ENCODE peak calls at places on chromosomes 12 and 14, in ten cellular contexts. C, T, O, W, J, X, Q, M, V and I are unnamed samples.

GRCh38 chr12:86710110-86710509 is 453.9 kb upstream of the MGAT4C start:
- DNase-seq in C (no peak), T (no peak), O (no peak), W (no peak), J (no peak), X (no peak), Q (no peak), M (no peak), V (no peak), I (no peak)

GRCh38 chr14:95156153-95156764 is 1.1 kb downstream of the DICER1 start:
- DNase-seq in C (peak; percentile 21), T (no peak), O (no peak), W (no peak), J (no peak), X (no peak), Q (no peak), M (peak; percentile 38), V (no peak), I (no peak)

GRCh38 chr12:47110011-47110541 is 30.3 kb upstream of the AMIGO2 start:
- DNase-seq in C (no peak), T (no peak), O (no peak), W (no peak), J (no peak), X (no peak), Q (no peak), M (no peak), V (no peak), I (no peak)

GRCh38 chr12:105445261-105446015 is 114.9 kb downstream of the C12orf75 start:
- DNase-seq in C (peak; percentile 23), T (no peak), O (no peak), W (no peak), J (no peak), X (no peak), Q (no peak), M (peak; percentile 98), V (no peak), I (no peak)

GRCh38 chr12:2161478-2161877 is 108.7 kb downstream of the CACNA1C start:
- DNase-seq in C (no peak), T (peak; percentile 84), O (no peak), W (peak; percentile 28), J (peak; percentile 65), X (peak; percentile 91), Q (peak; percentile 92), M (no peak), V (no peak), I (peak; percentile 81)

GRCh38 chr12:99131761-99132199 is 486.7 kb downstream of the APAF1 start:
- DNase-seq in C (no peak), T (peak; percentile 68), O (no peak), W (peak; percentile 68), J (peak; percentile 36), X (no peak), Q (no peak), M (no peak), V (no peak), I (peak; percentile 54)

GRCh38 chr14:35400707-35401421 is 3.7 kb downstream of the NFKBIA start:
- DNase-seq in C (no peak), T (no peak), O (no peak), W (no peak), J (no peak), X (no peak), Q (no peak), M (peak; percentile 76), V (no peak), I (no peak)

GRCh38 chr12:101110856-101111255 is 99.2 kb downstream of the SLC5A8 start:
- DNase-seq in C (no peak), T (no peak), O (no peak), W (no peak), J (no peak), X (no peak), Q (no peak), M (no peak), V (no peak), I (no peak)

GRCh38 chr12:21413369-21414277 is 23.8 kb upstream of the PYROXD1 start:
- DNase-seq in C (no peak), T (no peak), O (no peak), W (no peak), J (no peak), X (no peak), Q (no peak), M (no peak), V (no peak), I (no peak)

GRCh38 chr14:70780396-70781075 is 28.8 kb downstream of the MAP3K9 start:
- DNase-seq in C (peak; percentile 3), T (peak; percentile 69), O (no peak), W (peak; percentile 28), J (peak; percentile 25), X (no peak), Q (peak; percentile 41), M (no peak), V (no peak), I (peak; percentile 15)

GRCh38 chr12:104180389-104180788 is 35.2 kb upstream of the TXNRD1 start:
- DNase-seq in C (no peak), T (no peak), O (no peak), W (no peak), J (no peak), X (no peak), Q (no peak), M (no peak), V (no peak), I (no peak)

GRCh38 chr14:100115726-100116125 is 43.7 kb downstream of the DEGS2 start:
- DNase-seq in C (no peak), T (no peak), O (no peak), W (no peak), J (no peak), X (no peak), Q (no peak), M (no peak), V (no peak), I (no peak)

DNA sequence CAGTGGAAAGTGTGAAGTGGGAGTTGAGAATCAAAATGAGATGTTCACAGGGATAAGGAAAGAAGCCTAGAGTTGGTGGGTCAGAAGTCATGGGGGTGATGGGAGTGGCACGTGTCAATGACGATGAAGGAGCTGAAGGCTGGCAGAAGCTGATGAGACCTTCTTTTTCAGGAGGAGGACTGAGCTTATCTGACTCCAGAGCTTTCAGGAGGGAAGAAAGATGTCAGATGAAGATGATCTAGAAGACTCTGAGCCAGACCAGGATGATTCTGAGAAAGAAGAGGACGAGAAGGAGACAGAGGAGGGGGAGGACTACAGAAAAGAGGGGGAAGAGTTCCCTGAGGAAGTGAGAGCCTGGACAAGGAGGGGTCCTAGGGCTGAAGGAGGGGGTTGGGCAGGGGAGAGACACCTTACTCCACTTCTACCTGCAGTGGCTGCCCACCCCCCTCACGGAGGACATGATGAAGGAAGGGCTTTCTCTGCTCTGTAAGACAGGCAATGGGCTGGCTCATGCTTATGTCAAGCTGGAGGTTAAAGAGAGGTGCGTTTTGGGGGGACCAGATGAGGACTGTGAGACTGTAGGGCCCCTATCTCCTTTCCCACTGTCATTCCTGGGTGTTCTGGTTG is 905 bp downstream of the LRRC23 start:
- DNase-seq in C (no peak), T (no peak), O (no peak), W (no peak), J (no peak), X (no peak), Q (no peak), M (no peak), V (no peak), I (no peak)
- H3K4me3 ChIP-seq in C (peak overlapping the region; percentile 70), T (no peak overlapping the region), O (peak overlapping the region; percentile 82), W (peak overlapping the region; percentile 87), J (no peak overlapping the region), X (no peak overlapping the region), Q (peak overlapping the region; percentile 65), M (no peak overlapping the region), V (peak overlapping the region; percentile 89), I (peak overlapping the region; percentile 74)

DNA sequence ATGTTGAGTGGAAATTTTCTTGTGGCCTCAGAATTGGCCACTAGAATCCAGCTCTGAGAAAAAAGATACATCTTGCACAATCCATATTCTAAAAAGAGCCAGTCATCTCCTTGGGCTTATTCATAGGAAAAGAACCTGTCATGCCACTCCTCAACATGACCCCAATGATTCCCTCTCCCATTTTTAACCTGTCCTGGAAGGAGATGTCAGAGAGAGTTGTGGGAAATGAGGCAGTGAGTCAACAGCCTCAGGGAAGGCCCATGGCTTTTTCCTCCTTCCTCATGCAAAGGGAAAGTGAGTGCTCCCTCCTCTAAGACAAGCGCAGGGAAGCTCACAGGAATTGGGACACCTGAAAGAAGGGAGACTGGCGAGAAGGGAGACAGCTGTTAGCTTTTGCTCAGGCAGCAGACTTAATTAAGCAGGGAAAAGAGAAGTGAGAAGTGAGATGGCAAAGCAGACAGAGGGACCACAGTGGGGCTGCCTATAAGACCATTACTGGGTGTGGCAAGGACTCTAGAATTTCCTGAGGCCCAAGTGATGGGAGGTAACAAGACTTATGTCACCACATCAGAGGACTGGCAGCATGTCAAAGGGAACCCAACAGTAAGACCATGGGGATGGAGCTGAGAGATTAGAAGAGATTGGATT is 10.2 kb upstream of the DHRS7 start:
- DNase-seq in C (no peak), T (no peak), O (no peak), W (no peak), J (no peak), X (no peak), Q (no peak), M (no peak), V (no peak), I (no peak)
- H3K27ac ChIP-seq in C (no peak overlapping the region), T (no peak overlapping the region), O (no peak overlapping the region), W (no peak overlapping the region), J (no peak overlapping the region), X (no peak overlapping the region), Q (no peak overlapping the region), M (no peak overlapping the region), V (no peak overlapping the region), I (no peak overlapping the region)

GRCh38 chr12:68745376-68745903 is 536 bp upstream of the SLC35E3 start:
- DNase-seq in C (no peak), T (no peak), O (no peak), W (no peak), J (no peak), X (no peak), Q (no peak), M (no peak), V (no peak), I (no peak)
- H3K4me3 ChIP-seq in C (peak overlapping the region; percentile 52), T (peak overlapping the region; percentile 57), O (peak overlapping the region; percentile 87), W (peak overlapping the region; percentile 84), J (peak overlapping the region; percentile 63), X (peak overlapping the region; percentile 67), Q (peak overlapping the region; percentile 74), M (peak overlapping the region; percentile 87), V (peak overlapping the region; percentile 98), I (peak overlapping the region; percentile 80)

GRCh38 chr12:49089831-49090773 is 4.5 kb downstream of the DHH start:
- DNase-seq in C (peak; percentile 47), T (peak; percentile 72), O (no peak), W (peak; percentile 43), J (peak; percentile 40), X (no peak), Q (peak; percentile 37), M (peak; percentile 50), V (no peak), I (peak; percentile 39)

GRCh38 chr12:49088932-49089330 is 5.7 kb downstream of the DHH start:
- DNase-seq in C (no peak), T (no peak), O (no peak), W (no peak), J (no peak), X (no peak), Q (no peak), M (no peak), V (no peak), I (no peak)

GRCh38 chr12:49088190-49088931 is 6.2 kb downstream of the DHH start:
- DNase-seq in C (peak; percentile 89), T (peak; percentile 82), O (peak; percentile 94), W (peak; percentile 88), J (peak; percentile 61), X (peak; percentile 72), Q (peak; percentile 51), M (peak; percentile 91), V (peak; percentile 55), I (peak; percentile 60)

GRCh38 chr12:49084438-49084837 is 10.2 kb downstream of the DHH start:
- DNase-seq in C (no peak), T (no peak), O (no peak), W (no peak), J (no peak), X (no peak), Q (no peak), M (no peak), V (no peak), I (no peak)

GRCh38 chr12:49086116-49086515 is 8.5 kb downstream of the DHH start:
- DNase-seq in C (no peak), T (no peak), O (no peak), W (no peak), J (no peak), X (no peak), Q (no peak), M (no peak), V (no peak), I (no peak)
- H3K27ac ChIP-seq in C (no peak overlapping the region), T (no peak overlapping the region), O (no peak overlapping the region), W (no peak overlapping the region), J (no peak overlapping the region), X (no peak overlapping the region), Q (no peak overlapping the region), M (no peak overlapping the region), V (no peak overlapping the region), I (no peak overlapping the region)